ENCODE peak calls at places on chromosomes 3 and 15, in eight cellular contexts. U is heart right ventricle; H is lung; Q is CD8-positive, alpha-beta T cell; E is GM23248; Z is A549; W is mesenchymal stem cell; K is H9. T is an unnamed sample. For H3K9me3, the result is how much of the 10 kb centered on the place peaks cover.

GRCh38 chr15:43930079-43930478 is 103.3 kb downstream of the WDR76 start:
- DNase-seq in H (no peak), Z (no peak), U (no peak), E (peak), W (no peak), K (peak), Q (no peak), T (no peak)

GRCh38 chr3:55426486-55426885 is 60.6 kb downstream of the WNT5A start:
- DNase-seq in H (no peak), W (no peak), Z (no peak), K (no peak), U (no peak), E (peak), Q (no peak), T (no peak)

GRCh38 chr15:77031376-77032050 is 36.6 kb downstream of the PSTPIP1 start:
- DNase-seq in H (no peak), U (no peak), Q (peak), K (peak), E (peak), W (no peak), Z (no peak), T (peak)

GRCh38 chr15:45132844-45133560 is 3.2 kb downstream of the DUOX1 start:
- DNase-seq in W (no peak), K (no peak), E (peak), H (no peak), Q (no peak), Z (no peak), U (no peak), T (no peak)

GRCh38 chr3:40615110-40615915 is 90.6 kb downstream of the ZNF621 start:
- DNase-seq in Q (no peak), Z (no peak), K (peak), U (no peak), W (no peak), H (no peak), E (peak), T (no peak)

GRCh38 chr3:187063286-187064081 is 75.8 kb downstream of the RPL39L start:
- DNase-seq in Q (no peak), H (peak), U (no peak), K (no peak), W (no peak), E (no peak), Z (no peak), T (no peak)

GRCh38 chr3:14725564-14726420 is 50.9 kb downstream of the C3orf20 start:
- DNase-seq in E (peak), U (peak), H (peak), W (peak), K (no peak), Z (no peak), Q (no peak), T (no peak)

GRCh38 chr15:98169551-98169950 is 209.0 kb downstream of the ARRDC4 start:
- DNase-seq in W (no peak), U (no peak), K (no peak), Q (no peak), E (no peak), H (no peak), Z (no peak), T (no peak)

GRCh38 chr15:40930430-40931299 is 1.5 kb downstream of the DLL4 start:
- DNase-seq in E (peak), H (peak), K (peak), W (peak), Q (no peak), Z (no peak), U (peak), T (no peak)

GRCh38 chr3:150635076-150635475 is 32.0 kb downstream of the SELENOT start:
- DNase-seq in Q (no peak), K (no peak), Z (no peak), H (no peak), U (no peak), E (no peak), W (peak), T (no peak)

GRCh38 chr15:101549647-101550046 is 60.1 kb upstream of the PCSK6 start:
- DNase-seq in U (no peak), H (no peak), W (no peak), E (no peak), Z (no peak), K (no peak), Q (no peak), T (no peak)

GRCh38 chr15:81888748-81889479 is 156.9 kb downstream of the MEX3B start:
- DNase-seq in Z (no peak), Q (no peak), E (peak), U (no peak), H (no peak), K (no peak), W (peak), T (no peak)

GRCh38 chr15:29141206-29141907 is 128.3 kb downstream of the NSMCE3 start:
- DNase-seq in Q (peak), H (no peak), W (no peak), U (no peak), Z (no peak), E (no peak), K (peak), T (no peak)
- H3K9me3 ChIP-seq in Q (under half), H (under half), W (under half), U (under half), Z (under half), E (under half), K (under half), T (under half)

GRCh38 chr15:25089577-25089976 is 134.8 kb downstream of the SNRPN start:
- DNase-seq in U (no peak), H (no peak), K (peak), W (no peak), Z (no peak), Q (no peak), E (no peak), T (no peak)
- H3K9me3 ChIP-seq in U (half or more), H (half or more), K (half or more), W (half or more), Z (under half), Q (under half), E (under half), T (under half)

DNA sequence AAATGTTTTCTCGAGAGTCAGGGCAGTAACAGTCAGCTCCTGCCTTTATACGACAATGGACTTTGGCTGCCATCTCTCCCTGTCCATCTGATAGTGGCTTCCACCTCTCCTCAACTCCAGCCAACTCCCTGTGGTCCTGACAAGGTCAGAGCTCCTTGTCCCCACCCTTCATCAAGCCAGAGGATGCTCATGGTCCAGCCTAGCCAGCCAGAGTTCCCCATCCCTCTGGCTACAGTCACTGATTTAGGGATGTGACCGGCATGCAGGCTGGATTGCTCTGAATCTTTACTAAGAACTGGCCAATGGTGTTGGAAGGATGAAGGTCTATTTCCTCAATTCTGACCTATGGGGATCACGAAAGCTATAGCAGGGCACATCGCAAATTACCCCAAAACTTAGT is 156.1 kb downstream of the OR4M2 start:
- DNase-seq in E (no peak), Z (no peak), K (no peak), Q (no peak), W (no peak), U (no peak), H (no peak), T (no peak)
- H3K9me3 ChIP-seq in E (under half), Z (under half), K (half or more), Q (under half), W (under half), U (under half), H (under half), T (under half)

GRCh38 chr3:37752661-37753055 is 109.0 kb upstream of the CTDSPL start:
- DNase-seq in E (no peak), K (no peak), H (no peak), Q (no peak), W (no peak), U (no peak), Z (no peak), T (no peak)

GRCh38 chr3:37751016-37751415 is 110.7 kb upstream of the CTDSPL start:
- DNase-seq in H (no peak), Q (no peak), W (no peak), Z (no peak), K (no peak), U (no peak), E (no peak), T (no peak)

GRCh38 chr3:37753428-37753827 is 108.3 kb upstream of the CTDSPL start:
- DNase-seq in E (no peak), U (no peak), W (no peak), Q (no peak), K (no peak), Z (no peak), H (no peak), T (no peak)

GRCh38 chr3:37751537-37751936 is 110.1 kb upstream of the CTDSPL start:
- DNase-seq in Q (no peak), K (no peak), E (no peak), U (no peak), H (no peak), Z (no peak), W (no peak), T (no peak)

GRCh38 chr3:37751967-37752660 is 109.6 kb upstream of the CTDSPL start:
- DNase-seq in Z (no peak), U (no peak), W (no peak), K (no peak), H (no peak), Q (no peak), E (no peak), T (no peak)
- H3K9me3 ChIP-seq in Z (under half), U (under half), W (under half), K (under half), H (under half), Q (under half), E (under half), T (under half)

DNA sequence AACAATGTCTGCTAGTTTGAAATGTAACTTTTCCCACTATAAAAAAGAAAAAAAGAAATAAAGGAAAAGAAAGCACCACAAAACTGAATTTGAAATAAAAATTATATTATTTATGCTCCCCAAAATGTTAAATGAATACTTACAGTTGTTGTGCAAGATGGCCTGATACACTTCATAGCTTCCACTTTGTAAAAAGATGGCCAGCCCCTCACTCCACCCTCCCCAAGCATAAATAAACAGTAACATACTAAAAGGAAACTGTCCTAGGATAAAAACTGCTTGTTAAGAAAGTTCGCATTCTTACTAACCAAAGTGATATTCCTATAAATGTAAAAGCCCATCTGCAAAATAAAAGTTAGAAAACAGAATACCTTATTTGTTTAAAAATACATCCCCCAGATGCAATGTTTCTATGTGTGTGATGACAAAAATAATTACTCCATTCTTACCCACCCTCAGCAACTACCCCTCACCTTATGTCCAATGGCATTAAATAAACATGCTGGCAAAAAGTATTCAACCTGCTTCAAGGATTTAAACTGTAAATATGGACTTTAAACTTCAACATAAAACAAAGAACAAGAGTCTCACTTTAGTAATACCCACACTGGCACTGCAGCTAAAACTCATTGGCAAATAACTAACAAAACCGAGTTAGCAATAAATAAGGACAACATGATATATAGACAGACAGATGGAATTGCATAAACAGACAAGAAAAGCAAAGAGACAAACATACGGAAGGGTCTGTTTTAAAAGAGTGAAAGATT is 47.8 kb downstream of the ZBTB20 start:
- DNase-seq in H (no peak), U (no peak), K (no peak), E (peak), Q (no peak), W (peak), Z (no peak), T (no peak)
- H3K9me3 ChIP-seq in H (under half), U (under half), K (under half), E (under half), Q (under half), W (under half), Z (under half), T (under half)

DNA sequence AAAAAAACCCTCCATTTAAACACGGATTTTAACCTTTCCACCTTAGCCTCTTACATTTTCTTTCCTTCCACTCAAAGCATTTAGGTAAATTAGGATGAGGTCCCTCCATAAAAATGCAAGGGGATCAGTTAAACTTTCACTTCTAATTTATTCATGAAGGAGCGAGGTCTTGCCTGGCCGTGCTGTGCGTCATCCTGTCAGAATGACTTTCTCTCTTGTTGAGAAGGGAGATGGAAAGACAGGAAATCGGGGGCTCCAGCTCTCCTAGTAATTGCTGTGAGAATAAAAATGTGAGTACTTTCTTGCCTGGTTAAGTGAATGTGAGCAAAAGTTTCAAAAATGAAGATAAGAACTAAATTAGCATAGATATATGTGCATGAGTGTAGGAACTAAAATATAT is 962.3 kb upstream of the NR2F2 start:
- DNase-seq in U (no peak), H (no peak), Z (no peak), E (no peak), W (peak), K (no peak), Q (no peak), T (no peak)
- H3K9me3 ChIP-seq in U (under half), H (under half), Z (under half), E (under half), W (under half), K (under half), Q (under half), T (under half)

GRCh38 chr3:492586-493296 is 296.2 kb downstream of the CHL1 start:
- DNase-seq in K (no peak), H (no peak), E (no peak), W (no peak), Q (no peak), U (no peak), Z (no peak), T (no peak)
- H3K9me3 ChIP-seq in K (under half), H (under half), E (under half), W (under half), Q (under half), U (under half), Z (under half), T (under half)

GRCh38 chr15:27589782-27590181 is 509.3 kb downstream of the OCA2 start:
- DNase-seq in U (no peak), Q (no peak), H (no peak), K (no peak), E (no peak), Z (no peak), W (no peak), T (no peak)
- H3K9me3 ChIP-seq in U (under half), Q (under half), H (under half), K (under half), E (under half), Z (under half), W (under half), T (under half)

GRCh38 chr3:5888845-5889244 is 701.3 kb downstream of the EDEM1 start:
- DNase-seq in E (no peak), H (no peak), Q (no peak), Z (no peak), U (no peak), K (no peak), W (no peak), T (no peak)

DNA sequence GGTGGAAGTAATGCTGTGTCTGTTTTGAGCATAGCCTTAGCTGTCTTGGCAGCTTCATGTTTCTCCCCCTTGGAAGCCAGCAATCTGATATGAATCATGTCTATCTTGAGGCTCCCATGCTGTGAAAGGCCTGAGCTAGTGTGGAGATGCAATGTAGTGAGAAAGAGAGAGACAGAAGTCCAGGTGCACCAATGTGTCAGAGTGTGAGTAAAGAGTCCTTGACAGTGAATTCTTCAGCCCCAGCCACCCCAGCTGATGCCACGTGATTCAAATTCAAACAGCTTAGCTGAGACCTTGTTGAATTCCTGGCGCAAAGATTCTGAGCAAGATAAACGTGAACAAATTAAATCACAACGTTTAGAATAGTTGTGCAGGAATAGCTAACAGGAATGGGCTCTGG is 704.2 kb downstream of the EDEM1 start:
- DNase-seq in U (no peak), E (no peak), K (no peak), W (no peak), Z (no peak), Q (no peak), H (no peak), T (no peak)
- H3K9me3 ChIP-seq in U (under half), E (under half), K (under half), W (under half), Z (under half), Q (under half), H (under half), T (under half)

T was measured in T-helper 17 cell.